ENCODE peak calls at places on chromosomes 3 and 15, in four cellular contexts. T is ovary, H is iris pigment epithelial cell, X is GOT3. I is an unnamed sample.

GRCh38 chr3:45509038-45509767 is 85.3 kb upstream of the LIMD1 start:
- DNase-seq in X (peak), H (peak), T (no peak), I (no peak)

GRCh38 chr15:51841401-51842040 is 12.1 kb downstream of the TMOD3 start:
- DNase-seq in X (no peak), T (no peak), H (no peak), I (no peak)

GRCh38 chr3:135757421-135757820 is 208.1 kb upstream of the PPP2R3A start:
- DNase-seq in X (no peak), T (no peak), H (no peak), I (no peak)

GRCh38 chr3:15261274-15261673 is 55.2 kb downstream of the CAPN7 start:
- DNase-seq in H (no peak), T (no peak), X (no peak), I (no peak)

GRCh38 chr15:56693761-56694160 is 39.5 kb downstream of the ZNF280D start:
- DNase-seq in X (no peak), T (no peak), H (peak), I (no peak)

GRCh38 chr3:112644453-112644852 is 3.5 kb upstream of the CCDC80 start:
- DNase-seq in T (no peak), X (no peak), H (no peak), I (no peak)

GRCh38 chr15:26355671-26356070 is 417.2 kb downstream of the GABRB3 start:
- DNase-seq in T (no peak), H (no peak), X (no peak), I (no peak)

GRCh38 chr3:56921573-56922571 is 120.1 kb upstream of the ARHGEF3 start:
- DNase-seq in X (no peak), T (peak), H (peak), I (no peak)

GRCh38 chr15:39230205-39230916 is 350.5 kb upstream of the THBS1 start:
- DNase-seq in X (no peak), T (no peak), H (peak), I (no peak)

GRCh38 chr3:186643493-186643892 is 3.3 kb downstream of the FETUB start:
- DNase-seq in T (no peak), H (no peak), X (no peak), I (no peak)

GRCh38 chr3:18872466-18872865 is 275.8 kb upstream of the KCNH8 start:
- DNase-seq in T (no peak), X (no peak), H (no peak), I (no peak)